ENCODE peak calls at places on chromosomes 6 and 20, in eight cellular contexts. Z is substantia nigra; F is activated CD8-positive, alpha-beta memory T cell treated with anti-CD3 and anti-CD28 coated beads for 1 hour; V is GM04504; A is nephron progenitor cell; U is EL; K is T-helper 22 cell; T is SJSA1. O is an unnamed sample.

GRCh38 chr6:25670793-25671513 is 18.9 kb downstream of the SCGN start:
- DNase-seq in Z (no peak), V (no peak), T (no peak), A (no peak), K (no peak), F (no peak), U (no peak), O (no peak)

GRCh38 chr20:53827996-53828672 is 234.5 kb upstream of the ZNF217 start:
- DNase-seq in F (no peak), T (peak), A (no peak), U (peak), V (peak), K (no peak), Z (no peak), O (peak)

GRCh38 chr6:166742981-166743380 is 115.9 kb upstream of the RPS6KA2 start:
- DNase-seq in U (no peak), A (no peak), T (no peak), V (no peak), K (no peak), F (no peak), Z (no peak), O (no peak)

GRCh38 chr20:45067558-45067957 is 33.4 kb downstream of the KCNS1 start:
- DNase-seq in Z (no peak), T (no peak), F (no peak), U (peak), K (no peak), A (no peak), V (peak), O (no peak)

GRCh38 chr6:130900913-130901312 is 73.7 kb downstream of the SMLR1 start:
- DNase-seq in V (peak), Z (no peak), T (peak), A (no peak), U (peak), K (no peak), F (no peak), O (no peak)

GRCh38 chr20:16637814-16638213 is 64.6 kb upstream of the KIF16B start:
- DNase-seq in Z (no peak), U (no peak), T (no peak), A (peak), V (no peak), F (no peak), K (no peak), O (no peak)

GRCh38 chr6:23145801-23146200 is 576.4 kb downstream of the HDGFL1 start:
- DNase-seq in U (peak), K (no peak), A (no peak), T (no peak), F (no peak), Z (no peak), V (peak), O (no peak)

GRCh38 chr20:4519530-4519929 is 202.2 kb upstream of the PRND start:
- DNase-seq in U (no peak), K (no peak), F (no peak), A (peak), T (no peak), V (no peak), Z (no peak), O (no peak)

GRCh38 chr6:64683682-64684081 is 1023.3 kb downstream of the EYS start:
- DNase-seq in A (peak), U (no peak), F (no peak), Z (no peak), T (no peak), K (no peak), V (no peak), O (no peak)

GRCh38 chr20:57483287-57484050 is 41.5 kb downstream of the CTCFL start:
- DNase-seq in A (no peak), Z (no peak), K (no peak), U (no peak), T (no peak), V (no peak), F (no peak), O (no peak)

GRCh38 chr6:166470029-166470862 is 87.5 kb upstream of the MPC1 start:
- DNase-seq in A (no peak), K (no peak), Z (no peak), U (no peak), V (no peak), T (no peak), F (no peak), O (no peak)

GRCh38 chr6:44674226-44675155 is 287.0 kb downstream of the CDC5L start:
- DNase-seq in T (no peak), F (no peak), Z (no peak), V (no peak), U (no peak), A (no peak), K (no peak), O (no peak)

GRCh38 chr6:70221025-70221714 is 81.7 kb downstream of the COL9A1 start:
- DNase-seq in Z (no peak), U (peak), T (no peak), F (no peak), V (no peak), K (no peak), A (peak), O (no peak)

GRCh38 chr6:6728169-6728941 is 139.8 kb downstream of the LY86 start:
- DNase-seq in U (no peak), K (no peak), Z (no peak), F (no peak), V (no peak), A (peak), T (no peak), O (no peak)

GRCh38 chr6:2938632-2939083 is 32.7 kb downstream of the SERPINB6 start:
- DNase-seq in V (no peak), A (no peak), K (no peak), Z (no peak), T (no peak), U (no peak), F (no peak), O (no peak)

GRCh38 chr20:20192366-20192765 is 140.0 kb downstream of the CFAP61 start:
- DNase-seq in A (no peak), U (no peak), F (no peak), K (no peak), Z (no peak), T (no peak), V (no peak), O (no peak)

GRCh38 chr20:44264287-44264686 is 17.2 kb downstream of the GDAP1L1 start:
- DNase-seq in T (no peak), K (no peak), F (no peak), Z (no peak), A (peak), V (no peak), U (no peak), O (no peak)

GRCh38 chr6:168072266-168072665 is 6.7 kb downstream of the FRMD1 start:
- DNase-seq in V (no peak), F (no peak), Z (no peak), U (no peak), K (no peak), A (no peak), T (no peak), O (no peak)

GRCh38 chr6:29619578-29619977 is 13.4 kb downstream of the GABBR1 start:
- DNase-seq in U (no peak), Z (no peak), K (no peak), F (no peak), A (no peak), T (no peak), V (no peak), O (no peak)

GRCh38 chr6:115838763-115839401 is 221.8 kb downstream of the FRK start:
- DNase-seq in Z (no peak), K (no peak), U (peak), V (peak), T (peak), A (peak), F (no peak), O (no peak)

GRCh38 chr6:67265996-67266768 is 1368.9 kb upstream of the ADGRB3 start:
- DNase-seq in Z (no peak), T (no peak), F (no peak), U (no peak), K (no peak), A (no peak), V (no peak), O (no peak)

GRCh38 chr6:39931607-39932006 is 2.7 kb downstream of the MOCS1 start:
- DNase-seq in A (no peak), V (no peak), U (no peak), F (no peak), T (no peak), K (no peak), Z (no peak), O (no peak)

GRCh38 chr6:84467296-84467695 is 239.9 kb upstream of the CEP162 start:
- DNase-seq in K (no peak), F (no peak), U (no peak), V (no peak), T (no peak), A (no peak), Z (no peak), O (no peak)

GRCh38 chr6:37491161-37491829 is 8.4 kb downstream of the CCDC167 start:
- DNase-seq in F (no peak), Z (no peak), U (no peak), T (no peak), K (no peak), V (no peak), A (no peak), O (peak)

GRCh38 chr6:90525421-90525820 is 61.5 kb downstream of the MAP3K7 start:
- DNase-seq in Z (no peak), V (no peak), U (no peak), A (no peak), K (no peak), T (no peak), F (no peak), O (no peak)

GRCh38 chr6:4858194-4859028 is 82.2 kb downstream of the CDYL start:
- DNase-seq in U (no peak), V (no peak), A (no peak), Z (no peak), F (no peak), K (no peak), T (no peak), O (no peak)

GRCh38 chr6:45923831-45924391 is 91.7 kb downstream of the CLIC5 start:
- DNase-seq in K (no peak), A (no peak), F (no peak), Z (no peak), U (peak), T (peak), V (peak), O (no peak)

GRCh38 chr6:33446356-33446755 is 8.0 kb upstream of the ZBTB9 start:
- DNase-seq in Z (no peak), F (no peak), T (no peak), A (no peak), K (no peak), U (no peak), V (no peak), O (no peak)

GRCh38 chr20:47231382-47232042 is 125.0 kb downstream of the ZMYND8 start:
- DNase-seq in A (no peak), Z (no peak), F (no peak), V (no peak), T (no peak), K (no peak), U (peak), O (no peak)

O was measured in sigmoid colon.